ENCODE peak calls at places on chromosomes 1 and 21, in four cellular contexts. H is CD8-positive, alpha-beta T cell; W is activated CD4-positive, alpha-beta T cell treated with anti-CD3 and anti-CD28 coated beads for 36 hours; M is SW480. N is an unnamed sample.

GRCh38 chr21:35603471-35603870 is 456.9 kb downstream of the SETD4 start:
- DNase-seq in W (no peak), M (peak), H (no peak), N (no peak)

GRCh38 chr1:226424228-226425003 is 16.5 kb upstream of the PARP1 start:
- DNase-seq in W (peak), H (no peak), M (peak), N (no peak)

GRCh38 chr1:21672478-21673276 is 3.5 kb upstream of the RAP1GAP start:
- DNase-seq in W (no peak), H (no peak), M (no peak), N (no peak)

GRCh38 chr21:44593598-44594405 is 1.5 kb upstream of the KRTAP10-6 start:
- DNase-seq in W (no peak), M (peak), H (no peak), N (no peak)

GRCh38 chr1:107147813-107148212 is 7.0 kb downstream of the NTNG1 start:
- DNase-seq in M (no peak), W (no peak), H (no peak), N (no peak)

GRCh38 chr1:184634296-184634695 is 120.4 kb downstream of the EDEM3 start:
- DNase-seq in W (no peak), H (no peak), M (no peak), N (peak)

GRCh38 chr1:9068971-9069323 is 488 bp downstream of the SLC2A5 start:
- DNase-seq in W (no peak), M (no peak), H (no peak), N (no peak)

GRCh38 chr1:51236548-51237312 is 657 bp downstream of the RNF11 start:
- DNase-seq in W (peak), H (peak), M (peak), N (no peak)

GRCh38 chr1:151310986-151311385 is 16.2 kb downstream of the PI4KB start:
- DNase-seq in H (no peak), M (no peak), W (no peak), N (no peak)

GRCh38 chr1:15325375-15326085 is 78.5 kb downstream of the FHAD1 start:
- DNase-seq in M (no peak), H (no peak), W (no peak), N (no peak)

GRCh38 chr21:26977741-26978140 is 10.9 kb upstream of the ADAMTS5 start:
- DNase-seq in W (no peak), M (no peak), H (no peak), N (no peak)

GRCh38 chr1:207807395-207808321 is 55.8 kb downstream of the CD46 start:
- DNase-seq in M (no peak), H (no peak), W (no peak), N (no peak)

GRCh38 chr1:238752332-238752731 is 634.0 kb upstream of the CHRM3 start:
- DNase-seq in W (no peak), M (no peak), H (no peak), N (no peak)

GRCh38 chr21:27564684-27565280 is 597.9 kb upstream of the ADAMTS5 start:
- DNase-seq in M (peak), W (peak), H (no peak), N (no peak)

GRCh38 chr1:170620164-170620563 is 43.8 kb upstream of the PRRX1 start:
- DNase-seq in M (no peak), W (no peak), H (no peak), N (no peak)

GRCh38 chr1:205970486-205970885 is 27.2 kb upstream of the SLC26A9 start:
- DNase-seq in W (no peak), H (no peak), M (no peak), N (no peak)

GRCh38 chr1:67524143-67525052 is 94.2 kb upstream of the SERBP1 start:
- DNase-seq in H (no peak), M (peak), W (no peak), N (no peak)

GRCh38 chr1:155051777-155052398 is 772 bp downstream of the ADAM15 start:
- DNase-seq in H (peak), M (peak), W (peak), N (no peak)

GRCh38 chr1:23394664-23395063 is 25.0 kb upstream of the ZNF436 start:
- DNase-seq in M (no peak), W (no peak), H (no peak), N (no peak)

GRCh38 chr1:150596976-150597375 is 17.6 kb upstream of the MCL1 start:
- DNase-seq in H (no peak), M (no peak), W (no peak), N (no peak)

GRCh38 chr1:24742090-24742938 is 2.9 kb upstream of the CLIC4 start:
- DNase-seq in M (no peak), W (peak), H (no peak), N (no peak)